ENCODE peak calls at places on chromosomes 5 and 9, in six cellular contexts. V, U, G, A, Y and J are unnamed samples.

GRCh38 chr9:118609355-118610044 is 759.7 kb downstream of the BRINP1 start:
- DNase-seq in G (no peak), A (no peak), U (peak), V (no peak), Y (peak), J (no peak)

GRCh38 chr5:104184264-104184663 is 621.7 kb upstream of the NUDT12 start:
- DNase-seq in A (no peak), U (peak), Y (no peak), G (no peak), V (no peak), J (no peak)

GRCh38 chr9:105055922-105056321 is 128.0 kb upstream of the ABCA1 start:
- DNase-seq in Y (peak), U (no peak), G (peak), A (no peak), V (no peak), J (no peak)

GRCh38 chr9:95261890-95262289 is 55.6 kb downstream of the FANCC start:
- DNase-seq in G (peak), V (no peak), U (peak), A (no peak), Y (no peak), J (no peak)

GRCh38 chr5:176387384-176387925 is 943 bp downstream of the NOP16 start:
- DNase-seq in Y (no peak), U (no peak), V (no peak), G (no peak), A (peak), J (no peak)

GRCh38 chr5:74543162-74543995 is 97.1 kb downstream of the ENC1 start:
- DNase-seq in A (no peak), U (peak), G (peak), V (no peak), Y (no peak), J (no peak)

GRCh38 chr5:173310296-173310769 is 17.9 kb downstream of the STC2 start:
- DNase-seq in V (no peak), U (no peak), G (no peak), Y (no peak), A (no peak), J (no peak)

GRCh38 chr5:171968512-171968911 is 37.9 kb downstream of the FBXW11 start:
- DNase-seq in Y (no peak), U (no peak), G (no peak), V (no peak), A (no peak), J (no peak)

GRCh38 chr5:65062684-65063083 is 294.0 kb downstream of the CWC27 start:
- DNase-seq in V (no peak), A (no peak), Y (peak), G (peak), U (peak), J (no peak)

GRCh38 chr5:77774981-77775772 is 962 bp downstream of the TBCA start:
- DNase-seq in G (no peak), Y (no peak), V (no peak), A (peak), U (peak), J (peak)

GRCh38 chr5:14270212-14270702 is 127.1 kb downstream of the TRIO start:
- DNase-seq in G (peak), Y (no peak), A (peak), V (no peak), U (peak), J (no peak)
- TF ChIP-seq CTCF in G (peak), Y (peak), A (peak), V (peak), U (peak), J (peak)

GRCh38 chr5:90410178-90410762 is 714 bp upstream of the CETN3 start:
- DNase-seq in A (no peak), V (no peak), Y (no peak), U (no peak), G (no peak), J (no peak)
- TF ChIP-seq CTCF in A (no peak), V (no peak), Y (no peak), U (no peak), G (no peak), J (no peak)

GRCh38 chr5:6791031-6791577 is 77.9 kb downstream of the TENT4A start:
- DNase-seq in U (no peak), Y (no peak), V (no peak), G (no peak), A (no peak), J (no peak)

GRCh38 chr5:6788439-6788838 is 75.2 kb downstream of the TENT4A start:
- DNase-seq in U (no peak), V (no peak), G (no peak), Y (no peak), A (no peak), J (no peak)

GRCh38 chr5:6787941-6788340 is 74.7 kb downstream of the TENT4A start:
- DNase-seq in U (no peak), V (no peak), Y (no peak), A (no peak), G (no peak), J (no peak)

GRCh38 chr5:6790346-6790865 is 77.2 kb downstream of the TENT4A start:
- DNase-seq in U (no peak), V (no peak), Y (no peak), A (no peak), G (no peak), J (no peak)

DNA sequence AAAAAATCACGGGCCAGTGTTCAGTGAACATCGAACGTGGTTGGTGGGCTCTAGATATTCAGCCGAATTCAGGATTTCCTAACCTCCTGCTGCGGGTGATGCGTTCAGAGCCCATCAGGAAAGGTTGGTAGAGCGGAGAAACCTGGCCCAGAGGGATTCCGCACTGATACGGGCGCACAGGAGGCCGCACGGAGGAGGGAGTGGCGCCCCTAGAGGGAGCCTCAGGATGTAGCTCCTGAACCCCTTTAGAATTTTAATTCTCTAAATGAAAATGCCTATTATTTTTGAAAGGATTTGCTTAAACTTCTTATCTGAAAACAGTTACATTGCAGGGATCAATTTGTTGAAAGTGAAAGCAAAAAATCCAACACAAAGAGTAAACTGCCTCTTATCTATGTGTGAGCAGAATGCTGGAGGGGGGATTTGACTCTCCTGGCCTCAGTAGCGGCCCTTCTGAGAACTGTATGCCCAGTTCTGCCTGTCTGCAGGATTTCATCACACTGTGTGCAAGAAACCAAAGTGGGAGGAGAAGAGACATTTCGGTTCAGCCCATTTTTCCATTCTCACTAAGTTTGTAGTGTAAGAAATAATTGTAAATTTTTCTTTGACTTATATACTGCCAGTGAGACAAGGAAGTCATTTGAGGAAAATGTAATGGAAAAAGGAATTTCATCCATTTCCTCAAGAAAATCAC is 75.9 kb downstream of the TENT4A start:
- DNase-seq in G (no peak), U (no peak), V (no peak), A (no peak), Y (no peak), J (no peak)
- TF ChIP-seq CTCF in G (peak), U (peak), V (no peak), A (no peak), Y (no peak), J (no peak)

DNA sequence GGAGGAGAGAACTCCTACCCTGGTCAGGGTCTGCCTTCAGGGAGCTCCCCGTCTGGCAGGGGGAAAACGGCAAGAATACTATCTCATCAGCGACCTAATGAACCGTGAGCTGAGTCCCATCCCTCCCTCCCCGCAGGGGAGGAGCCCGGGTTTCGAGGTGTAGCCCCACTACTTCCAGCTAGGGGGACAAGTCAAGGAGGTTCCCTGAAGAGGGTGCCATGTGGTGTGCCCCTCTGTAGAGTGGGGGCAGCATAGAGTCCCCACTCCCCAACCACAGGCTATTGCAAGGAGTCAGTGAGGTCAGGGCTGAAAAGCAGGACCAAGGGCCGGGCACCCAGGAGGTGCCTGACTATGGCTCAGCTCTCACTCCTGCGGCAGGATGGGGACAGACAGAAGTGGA is 50.9 kb upstream of the RXRA start:
- DNase-seq in A (no peak), Y (no peak), U (no peak), G (no peak), V (no peak), J (no peak)
- TF ChIP-seq CTCF in A (no peak), Y (no peak), U (no peak), G (no peak), V (no peak), J (no peak)